ENCODE peak calls at places on chromosomes 16 and 17, in eight cellular contexts. One of them, this sample, is unnamed.

GRCh38 chr17:51684214-51684613 is 423.9 kb downstream of the UTP18 start:
- DNase-seq in activated CD8-positive, alpha-beta memory T cell treated with anti-CD3 and anti-CD28 coated beads, Interleukin-2, amount 10 ng/mL, durations not matched to agents 7 days and 5 days: no peak
- DNase-seq in left ventricle myocardium superior: no peak
- DNase-seq in progenitor cell of endocrine pancreas: no peak
- DNase-seq in hippocampal formation: no peak
- DNase-seq in cerebellar nuclear complex: no peak
- DNase-seq in stromal cell of bone marrow: no peak
- DNase-seq in cardiac fibroblast: no peak
- DNase-seq in this sample: no peak

GRCh38 chr17:70767102-70767701 is 597.9 kb downstream of the KCNJ2 start:
- DNase-seq in stromal cell of bone marrow: peak
- DNase-seq in cerebellar nuclear complex: no peak
- DNase-seq in cardiac fibroblast: peak
- DNase-seq in progenitor cell of endocrine pancreas: no peak
- DNase-seq in left ventricle myocardium superior: no peak
- DNase-seq in activated CD8-positive, alpha-beta memory T cell treated with anti-CD3 and anti-CD28 coated beads, Interleukin-2, amount 10 ng/mL, durations not matched to agents 7 days and 5 days: no peak
- DNase-seq in hippocampal formation: peak
- DNase-seq in this sample: peak

GRCh38 chr17:28878981-28879380 is 18.6 kb downstream of the FLOT2 start:
- DNase-seq in left ventricle myocardium superior: peak
- DNase-seq in activated CD8-positive, alpha-beta memory T cell treated with anti-CD3 and anti-CD28 coated beads, Interleukin-2, amount 10 ng/mL, durations not matched to agents 7 days and 5 days: no peak
- DNase-seq in progenitor cell of endocrine pancreas: no peak
- DNase-seq in stromal cell of bone marrow: no peak
- DNase-seq in cerebellar nuclear complex: no peak
- DNase-seq in cardiac fibroblast: peak
- DNase-seq in hippocampal formation: no peak
- DNase-seq in this sample: peak

GRCh38 chr17:63564562-63564961 is 14.3 kb downstream of the DCAF7 start:
- DNase-seq in cerebellar nuclear complex: no peak
- DNase-seq in stromal cell of bone marrow: no peak
- DNase-seq in left ventricle myocardium superior: no peak
- DNase-seq in activated CD8-positive, alpha-beta memory T cell treated with anti-CD3 and anti-CD28 coated beads, Interleukin-2, amount 10 ng/mL, durations not matched to agents 7 days and 5 days: no peak
- DNase-seq in cardiac fibroblast: no peak
- DNase-seq in hippocampal formation: no peak
- DNase-seq in progenitor cell of endocrine pancreas: no peak
- DNase-seq in this sample: no peak

GRCh38 chr16:51816929-51817328 is 665.9 kb upstream of the SALL1 start:
- DNase-seq in stromal cell of bone marrow: no peak
- DNase-seq in activated CD8-positive, alpha-beta memory T cell treated with anti-CD3 and anti-CD28 coated beads, Interleukin-2, amount 10 ng/mL, durations not matched to agents 7 days and 5 days: no peak
- DNase-seq in cerebellar nuclear complex: no peak
- DNase-seq in hippocampal formation: no peak
- DNase-seq in left ventricle myocardium superior: no peak
- DNase-seq in cardiac fibroblast: peak
- DNase-seq in progenitor cell of endocrine pancreas: no peak
- DNase-seq in this sample: no peak

GRCh38 chr16:29804455-29805231 is 1.7 kb upstream of the MAZ start:
- DNase-seq in hippocampal formation: peak
- DNase-seq in cerebellar nuclear complex: no peak
- DNase-seq in activated CD8-positive, alpha-beta memory T cell treated with anti-CD3 and anti-CD28 coated beads, Interleukin-2, amount 10 ng/mL, durations not matched to agents 7 days and 5 days: peak
- DNase-seq in left ventricle myocardium superior: peak
- DNase-seq in progenitor cell of endocrine pancreas: no peak
- DNase-seq in cardiac fibroblast: peak
- DNase-seq in stromal cell of bone marrow: no peak
- DNase-seq in this sample: peak

GRCh38 chr16:77913738-77914263 is 108.5 kb upstream of the CLEC3A start:
- DNase-seq in progenitor cell of endocrine pancreas: no peak
- DNase-seq in cerebellar nuclear complex: no peak
- DNase-seq in left ventricle myocardium superior: no peak
- DNase-seq in activated CD8-positive, alpha-beta memory T cell treated with anti-CD3 and anti-CD28 coated beads, Interleukin-2, amount 10 ng/mL, durations not matched to agents 7 days and 5 days: no peak
- DNase-seq in cardiac fibroblast: no peak
- DNase-seq in stromal cell of bone marrow: no peak
- DNase-seq in hippocampal formation: no peak
- DNase-seq in this sample: no peak

GRCh38 chr17:40450175-40450574 is 6.9 kb downstream of the IGFBP4 start:
- DNase-seq in left ventricle myocardium superior: peak
- DNase-seq in activated CD8-positive, alpha-beta memory T cell treated with anti-CD3 and anti-CD28 coated beads, Interleukin-2, amount 10 ng/mL, durations not matched to agents 7 days and 5 days: peak
- DNase-seq in cerebellar nuclear complex: no peak
- DNase-seq in cardiac fibroblast: peak
- DNase-seq in stromal cell of bone marrow: no peak
- DNase-seq in progenitor cell of endocrine pancreas: no peak
- DNase-seq in hippocampal formation: no peak
- DNase-seq in this sample: no peak

GRCh38 chr17:79912552-79913330 is 73.5 kb upstream of the CBX4 start:
- DNase-seq in left ventricle myocardium superior: peak
- DNase-seq in stromal cell of bone marrow: no peak
- DNase-seq in progenitor cell of endocrine pancreas: no peak
- DNase-seq in hippocampal formation: no peak
- DNase-seq in activated CD8-positive, alpha-beta memory T cell treated with anti-CD3 and anti-CD28 coated beads, Interleukin-2, amount 10 ng/mL, durations not matched to agents 7 days and 5 days: no peak
- DNase-seq in cerebellar nuclear complex: no peak
- DNase-seq in cardiac fibroblast: no peak
- DNase-seq in this sample: no peak

GRCh38 chr16:16022683-16023064 is 73.3 kb downstream of the ABCC1 start:
- DNase-seq in stromal cell of bone marrow: no peak
- DNase-seq in cerebellar nuclear complex: no peak
- DNase-seq in left ventricle myocardium superior: no peak
- DNase-seq in hippocampal formation: no peak
- DNase-seq in activated CD8-positive, alpha-beta memory T cell treated with anti-CD3 and anti-CD28 coated beads, Interleukin-2, amount 10 ng/mL, durations not matched to agents 7 days and 5 days: no peak
- DNase-seq in cardiac fibroblast: no peak
- DNase-seq in progenitor cell of endocrine pancreas: no peak
- DNase-seq in this sample: no peak

GRCh38 chr17:74565116-74565515 is 2.2 kb downstream of the CD300H start:
- DNase-seq in hippocampal formation: no peak
- DNase-seq in stromal cell of bone marrow: no peak
- DNase-seq in progenitor cell of endocrine pancreas: no peak
- DNase-seq in activated CD8-positive, alpha-beta memory T cell treated with anti-CD3 and anti-CD28 coated beads, Interleukin-2, amount 10 ng/mL, durations not matched to agents 7 days and 5 days: no peak
- DNase-seq in cardiac fibroblast: no peak
- DNase-seq in cerebellar nuclear complex: no peak
- DNase-seq in left ventricle myocardium superior: no peak
- DNase-seq in this sample: no peak

GRCh38 chr17:10812674-10813073 is 8.8 kb upstream of the TMEM238L start:
- DNase-seq in stromal cell of bone marrow: no peak
- DNase-seq in activated CD8-positive, alpha-beta memory T cell treated with anti-CD3 and anti-CD28 coated beads, Interleukin-2, amount 10 ng/mL, durations not matched to agents 7 days and 5 days: no peak
- DNase-seq in cerebellar nuclear complex: no peak
- DNase-seq in hippocampal formation: no peak
- DNase-seq in left ventricle myocardium superior: peak
- DNase-seq in progenitor cell of endocrine pancreas: no peak
- DNase-seq in cardiac fibroblast: no peak
- DNase-seq in this sample: no peak

GRCh38 chr16:84739349-84740124 is 39.7 kb downstream of the USP10 start:
- DNase-seq in activated CD8-positive, alpha-beta memory T cell treated with anti-CD3 and anti-CD28 coated beads, Interleukin-2, amount 10 ng/mL, durations not matched to agents 7 days and 5 days: no peak
- DNase-seq in hippocampal formation: no peak
- DNase-seq in cardiac fibroblast: peak
- DNase-seq in stromal cell of bone marrow: peak
- DNase-seq in progenitor cell of endocrine pancreas: no peak
- DNase-seq in cerebellar nuclear complex: no peak
- DNase-seq in left ventricle myocardium superior: no peak
- DNase-seq in this sample: no peak

GRCh38 chr17:4182043-4182442 is 39.0 kb downstream of the CYB5D2 start:
- DNase-seq in cerebellar nuclear complex: no peak
- DNase-seq in hippocampal formation: no peak
- DNase-seq in stromal cell of bone marrow: no peak
- DNase-seq in activated CD8-positive, alpha-beta memory T cell treated with anti-CD3 and anti-CD28 coated beads, Interleukin-2, amount 10 ng/mL, durations not matched to agents 7 days and 5 days: no peak
- DNase-seq in cardiac fibroblast: no peak
- DNase-seq in left ventricle myocardium superior: no peak
- DNase-seq in progenitor cell of endocrine pancreas: no peak
- DNase-seq in this sample: no peak

GRCh38 chr16:3060339-3061127 is 4.9 kb upstream of the IL32 start:
- DNase-seq in stromal cell of bone marrow: no peak
- DNase-seq in hippocampal formation: no peak
- DNase-seq in cardiac fibroblast: no peak
- DNase-seq in cerebellar nuclear complex: no peak
- DNase-seq in left ventricle myocardium superior: no peak
- DNase-seq in progenitor cell of endocrine pancreas: no peak
- DNase-seq in activated CD8-positive, alpha-beta memory T cell treated with anti-CD3 and anti-CD28 coated beads, Interleukin-2, amount 10 ng/mL, durations not matched to agents 7 days and 5 days: no peak
- DNase-seq in this sample: no peak